ENCODE peak calls at places on chromosomes 16 and 17, in ten cellular contexts. E is iris pigment epithelial cell; T is NCI-H774; R is AG04450; B is OCI-M1; A is NCI-H2029; Q is activated CD8-positive, alpha-beta T cell treated with anti-CD3 and anti-CD28 coated beads, Interleukin-2, amount 10 ng/mL, durations not matched to agents 7 days and 5 days; W is adipocyte; O is effector CD8-positive, alpha-beta T cell; Y is stimulated activated CD8-positive, alpha-beta memory T cell treated with anti-CD3 and anti-CD28 coated beads, Interleukin-12 subunit alpha, Interleukin-12 subunit beta, amount 100 ng/mL, for 1 hour. N is an unnamed sample.

GRCh38 chr16:15635926-15636325 is 7.0 kb downstream of the MARF1 start:
- DNase-seq in E (no peak), R (no peak), W (no peak), B (no peak), Q (no peak), A (no peak), O (no peak), Y (no peak), T (no peak), N (no peak)

GRCh38 chr17:63550816-63551639 is 751 bp downstream of the DCAF7 start:
- DNase-seq in B (peak), O (no peak), Q (peak), W (peak), Y (no peak), A (peak), R (no peak), T (peak), E (peak), N (no peak)

GRCh38 chr17:77363821-77364361 is 223.1 kb downstream of the SEC14L1 start:
- DNase-seq in W (peak), T (no peak), Y (no peak), A (no peak), B (peak), O (peak), E (peak), Q (no peak), R (no peak), N (no peak)

GRCh38 chr16:87203060-87203656 is 114.0 kb downstream of the C16orf95 start:
- DNase-seq in T (no peak), O (peak), A (no peak), E (peak), Q (peak), W (peak), B (peak), R (peak), Y (peak), N (peak)

GRCh38 chr16:79492036-79492435 is 108.5 kb downstream of the MAF start:
- DNase-seq in W (no peak), Q (no peak), O (no peak), B (no peak), R (no peak), E (no peak), A (no peak), Y (no peak), T (no peak), N (no peak)

GRCh38 chr16:10729649-10730048 is 14.0 kb upstream of the NUBP1 start:
- DNase-seq in Y (no peak), A (peak), B (no peak), E (peak), T (no peak), Q (no peak), O (no peak), W (peak), R (no peak), N (no peak)

GRCh38 chr16:58485184-58485887 is 14.6 kb upstream of the NDRG4 start:
- DNase-seq in Q (no peak), W (no peak), O (no peak), A (no peak), B (no peak), T (no peak), R (no peak), Y (no peak), E (no peak), N (no peak)

GRCh38 chr16:68972720-68973119 is 129.4 kb downstream of the TANGO6 start:
- DNase-seq in B (peak), Y (no peak), W (no peak), A (no peak), O (no peak), T (no peak), R (peak), E (peak), Q (no peak), N (no peak)

GRCh38 chr17:20244671-20245070 is 222.7 kb downstream of the LGALS9B start:
- DNase-seq in Q (no peak), R (no peak), O (no peak), T (no peak), Y (no peak), A (no peak), W (peak), B (no peak), E (no peak), N (no peak)

GRCh38 chr16:70736454-70737376 is 50.9 kb upstream of the MTSS2 start:
- DNase-seq in W (peak), Q (peak), A (no peak), R (no peak), E (no peak), Y (no peak), B (no peak), T (no peak), O (no peak), N (no peak)

GRCh38 chr17:9389116-9389515 is 186.5 kb downstream of the STX8 start:
- DNase-seq in Q (no peak), O (no peak), T (no peak), W (peak), A (no peak), R (peak), B (no peak), Y (no peak), E (peak), N (no peak)

GRCh38 chr17:32917842-32918241 is 10.1 kb upstream of the TMEM98 start:
- DNase-seq in A (no peak), W (no peak), E (no peak), Q (no peak), O (no peak), T (no peak), B (no peak), Y (no peak), R (no peak), N (no peak)

GRCh38 chr17:2594657-2595085 is 1.2 kb downstream of the PAFAH1B1 start:
- DNase-seq in A (no peak), T (no peak), Q (peak), O (no peak), Y (no peak), E (peak), R (no peak), B (peak), W (peak), N (no peak)

GRCh38 chr17:6257339-6257738 is 177.6 kb downstream of the AIPL1 start:
- DNase-seq in E (peak), A (no peak), T (no peak), W (peak), R (no peak), O (no peak), Q (no peak), Y (no peak), B (no peak), N (no peak)